ENCODE peak calls at places on chromosomes 6 and 20, in five cellular contexts. S, X, Z, F and G are unnamed samples.

GRCh38 chr6:15090745-15091384 is 155.0 kb upstream of the JARID2 start:
- DNase-seq in X (no peak), Z (no peak), F (no peak), S (no peak), G (no peak)

GRCh38 chr6:53959717-53960116 is 151.5 kb upstream of the MLIP start:
- DNase-seq in F (no peak), X (no peak), Z (peak), S (no peak), G (no peak)

GRCh38 chr6:164791498-164791897 is 517.9 kb downstream of the C6orf118 start:
- DNase-seq in Z (no peak), F (no peak), X (no peak), S (no peak), G (no peak)

GRCh38 chr6:45807610-45808009 is 208.1 kb downstream of the CLIC5 start:
- DNase-seq in S (no peak), Z (no peak), X (no peak), F (no peak), G (no peak)

GRCh38 chr6:67393356-67393755 is 1241.7 kb upstream of the ADGRB3 start:
- DNase-seq in S (no peak), Z (no peak), X (no peak), F (no peak), G (no peak)

GRCh38 chr20:8132632-8133587 is 844 bp downstream of the PLCB1 start:
- DNase-seq in Z (no peak), X (peak), F (peak), S (no peak), G (peak)

GRCh38 chr6:149211046-149211571 is 106.4 kb upstream of the TAB2 start:
- DNase-seq in S (no peak), Z (peak), X (no peak), F (no peak), G (no peak)

GRCh38 chr6:87756858-87757257 is 54.8 kb upstream of the AKIRIN2 start:
- DNase-seq in X (no peak), S (no peak), Z (peak), F (no peak), G (no peak)

GRCh38 chr6:6810727-6811126 is 222.2 kb downstream of the LY86 start:
- DNase-seq in S (no peak), X (no peak), F (no peak), Z (no peak), G (no peak)

GRCh38 chr6:23414204-23414501 is 711.9 kb upstream of the NRSN1 start:
- DNase-seq in F (no peak), S (no peak), Z (peak), X (no peak), G (no peak)

GRCh38 chr20:5835870-5836269 is 85.7 kb downstream of the SHLD1 start:
- DNase-seq in S (no peak), F (no peak), X (no peak), Z (no peak), G (no peak)

GRCh38 chr6:87608802-87609201 is 18.9 kb downstream of the ORC3 start:
- DNase-seq in Z (no peak), X (no peak), S (no peak), F (no peak), G (no peak)

GRCh38 chr6:112237644-112238043 is 16.7 kb downstream of the LAMA4 start:
- DNase-seq in Z (peak), F (no peak), S (no peak), X (no peak), G (no peak)

GRCh38 chr6:117441824-117442264 is 16.1 kb upstream of the ROS1 start:
- DNase-seq in Z (peak), X (no peak), F (no peak), S (no peak), G (no peak)

GRCh38 chr6:160388922-160389321 is 40.7 kb downstream of the SLC22A3 start:
- DNase-seq in Z (peak), S (no peak), X (no peak), F (no peak), G (no peak)

GRCh38 chr6:47242483-47243386 is 67.0 kb downstream of the TNFRSF21 start:
- DNase-seq in Z (peak), X (peak), S (no peak), F (peak), G (no peak)

GRCh38 chr6:151119823-151120524 is 119.8 kb upstream of the AKAP12 start:
- DNase-seq in X (no peak), S (no peak), Z (no peak), F (no peak), G (no peak)

GRCh38 chr6:99348823-99349619 is 453 bp downstream of the FAXC start:
- DNase-seq in X (no peak), Z (no peak), F (no peak), S (no peak), G (no peak)

GRCh38 chr20:33744773-33745385 is 13.1 kb downstream of the ZNF341 start:
- DNase-seq in X (no peak), S (no peak), F (no peak), Z (no peak), G (no peak)

GRCh38 chr6:49462071-49462470 is 982 bp downstream of the MMUT start:
- DNase-seq in S (no peak), F (no peak), Z (no peak), X (no peak), G (no peak)

GRCh38 chr6:40907198-40907701 is 131.8 kb downstream of the UNC5CL start:
- DNase-seq in X (peak), Z (no peak), F (no peak), S (no peak), G (no peak)